ENCODE peak calls at places on chromosome 10, in four cellular contexts. One of them, this sample, is unnamed.

GRCh38 chr10:6005856-6006390 is 28.6 kb upstream of the IL15RA start:
- DNase-seq in mesenchymal stem cell: no peak
- DNase-seq in H9: no peak
- DNase-seq in H1: no peak
- DNase-seq in this sample: no peak

GRCh38 chr10:88897019-88897853 is 17.2 kb downstream of the STAMBPL1 start:
- DNase-seq in mesenchymal stem cell: peak
- DNase-seq in H9: no peak
- DNase-seq in H1: no peak
- DNase-seq in this sample: no peak

GRCh38 chr10:63671317-63671937 is 150.2 kb downstream of the REEP3 start:
- DNase-seq in mesenchymal stem cell: peak
- DNase-seq in H9: no peak
- DNase-seq in H1: no peak
- DNase-seq in this sample: no peak

GRCh38 chr10:50501478-50501877 is 122.3 kb downstream of the SGMS1 start:
- DNase-seq in mesenchymal stem cell: peak
- DNase-seq in H9: no peak
- DNase-seq in H1: no peak
- DNase-seq in this sample: no peak

GRCh38 chr10:67921065-67921464 is 36.6 kb downstream of the SIRT1 start:
- DNase-seq in mesenchymal stem cell: no peak
- DNase-seq in H9: no peak
- DNase-seq in H1: no peak
- DNase-seq in this sample: no peak

GRCh38 chr10:71920540-71921318 is 43.5 kb upstream of the CHST3 start:
- DNase-seq in mesenchymal stem cell: peak
- DNase-seq in H9: no peak
- DNase-seq in H1: no peak
- DNase-seq in this sample: no peak

GRCh38 chr10:133457100-133457841 is 3.5 kb downstream of the SCART1 start:
- DNase-seq in mesenchymal stem cell: no peak
- DNase-seq in H9: no peak
- DNase-seq in H1: no peak
- DNase-seq in this sample: no peak

GRCh38 chr10:80966326-80966986 is 428.8 kb downstream of the SH2D4B start:
- DNase-seq in mesenchymal stem cell: no peak
- DNase-seq in H9: no peak
- DNase-seq in H1: no peak
- DNase-seq in this sample: no peak

GRCh38 chr10:71075066-71075758 is 137.2 kb upstream of the UNC5B start:
- DNase-seq in mesenchymal stem cell: no peak
- DNase-seq in H9: no peak
- DNase-seq in H1: no peak
- DNase-seq in this sample: no peak

DNA sequence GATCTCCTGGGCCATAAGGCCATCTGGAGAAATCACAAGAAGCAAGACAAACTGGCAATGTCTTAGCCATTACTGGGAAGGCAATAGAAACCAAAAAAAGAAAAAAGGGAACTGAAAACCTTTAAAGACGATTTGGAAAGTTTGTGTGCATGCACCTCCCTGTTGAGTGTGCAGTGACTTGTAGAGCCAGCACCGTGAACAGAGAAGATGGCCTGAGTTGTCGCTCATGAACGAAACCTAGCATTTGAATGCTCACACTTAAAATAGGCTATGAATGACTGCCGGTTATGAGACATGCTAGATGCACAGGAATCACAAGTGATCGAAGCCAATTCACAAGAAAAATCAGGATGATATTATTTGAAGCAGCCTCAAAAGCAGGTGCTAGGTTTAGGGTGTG is 151.3 kb upstream of the ADO start:
- DNase-seq in mesenchymal stem cell: no peak
- DNase-seq in H9: no peak
- DNase-seq in H1: no peak
- DNase-seq in this sample: no peak
- H2AFZ ChIP-seq in mesenchymal stem cell: no peak
- H2AFZ ChIP-seq in H9: no peak
- H2AFZ ChIP-seq in H1: no peak
- H2AFZ ChIP-seq in this sample: no peak

GRCh38 chr10:106474891-106475290 is 689.6 kb downstream of the SORCS1 start:
- DNase-seq in mesenchymal stem cell: no peak
- DNase-seq in H9: no peak
- DNase-seq in H1: no peak
- DNase-seq in this sample: no peak

GRCh38 chr10:106481598-106481997 is 682.9 kb downstream of the SORCS1 start:
- DNase-seq in mesenchymal stem cell: no peak
- DNase-seq in H9: no peak
- DNase-seq in H1: no peak
- DNase-seq in this sample: no peak

GRCh38 chr10:106479619-106480018 is 684.9 kb downstream of the SORCS1 start:
- DNase-seq in mesenchymal stem cell: no peak
- DNase-seq in H9: no peak
- DNase-seq in H1: no peak
- DNase-seq in this sample: no peak
- H2BK15ac ChIP-seq in mesenchymal stem cell: no peak
- H2BK15ac ChIP-seq in H9: no peak
- H2BK15ac ChIP-seq in H1: no peak
- H2BK15ac ChIP-seq in this sample: no peak

DNA sequence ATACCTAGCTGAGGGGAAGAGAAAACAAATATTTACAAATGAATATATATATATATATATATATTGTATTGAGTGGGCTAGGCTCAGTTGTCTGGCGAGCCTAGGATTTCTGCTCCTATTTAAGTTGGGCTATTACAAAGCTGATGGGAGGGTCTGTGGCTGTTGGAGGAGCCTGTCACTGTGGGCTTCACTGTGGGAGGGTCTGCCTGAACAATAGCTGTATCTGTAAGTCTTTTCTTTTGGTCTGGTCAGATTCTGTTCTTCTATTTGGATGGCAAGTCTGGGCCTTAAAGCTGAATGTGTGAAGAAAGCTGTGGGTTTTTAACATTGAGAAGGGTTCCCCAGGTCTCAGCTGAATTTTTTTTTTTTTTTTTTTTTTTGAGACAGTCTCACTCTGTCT is 220.6 kb upstream of the LYZL1 start:
- DNase-seq in mesenchymal stem cell: no peak
- DNase-seq in H9: no peak
- DNase-seq in H1: no peak
- DNase-seq in this sample: peak
- H2BK12ac ChIP-seq in mesenchymal stem cell: no peak
- H2BK12ac ChIP-seq in H9: no peak
- H2BK12ac ChIP-seq in H1: no peak
- H2BK12ac ChIP-seq in this sample: no peak

GRCh38 chr10:49143249-49143648 is 9.4 kb upstream of the FAM170B start:
- DNase-seq in mesenchymal stem cell: no peak
- DNase-seq in H9: peak
- DNase-seq in H1: no peak
- DNase-seq in this sample: no peak
- H2AFZ ChIP-seq in mesenchymal stem cell: no peak
- H2AFZ ChIP-seq in H9: no peak
- H2AFZ ChIP-seq in H1: no peak
- H2AFZ ChIP-seq in this sample: no peak

This sample was measured in neuronal stem cell.